ENCODE peak calls at places on chromosome 9, in four cellular contexts. One of them, this sample, is unnamed.

GRCh38 chr9:134533850-134534585 is 107.6 kb upstream of the COL5A1 start:
- DNase-seq in activated effector memory CD4-positive, alpha-beta T cell treated with Interleukin-2 at 50 U/mL for 16 hours: no peak
- DNase-seq in pons: peak
- DNase-seq in erythroblast: no peak
- DNase-seq in this sample: no peak

GRCh38 chr9:73714294-73714693 is 562.6 kb downstream of the ANXA1 start:
- DNase-seq in erythroblast: no peak
- DNase-seq in activated effector memory CD4-positive, alpha-beta T cell treated with Interleukin-2 at 50 U/mL for 16 hours: no peak
- DNase-seq in pons: no peak
- DNase-seq in this sample: no peak

GRCh38 chr9:5361326-5362005 is 21.8 kb upstream of the RLN1 start:
- DNase-seq in activated effector memory CD4-positive, alpha-beta T cell treated with Interleukin-2 at 50 U/mL for 16 hours: no peak
- DNase-seq in erythroblast: no peak
- DNase-seq in pons: no peak
- DNase-seq in this sample: no peak

GRCh38 chr9:132905726-132906125 is 27.0 kb downstream of the SPACA9 start:
- DNase-seq in pons: no peak
- DNase-seq in erythroblast: no peak
- DNase-seq in activated effector memory CD4-positive, alpha-beta T cell treated with Interleukin-2 at 50 U/mL for 16 hours: no peak
- DNase-seq in this sample: no peak

GRCh38 chr9:123406691-123407536 is 50.9 kb downstream of the CRB2 start:
- DNase-seq in pons: no peak
- DNase-seq in erythroblast: no peak
- DNase-seq in activated effector memory CD4-positive, alpha-beta T cell treated with Interleukin-2 at 50 U/mL for 16 hours: no peak
- DNase-seq in this sample: no peak

GRCh38 chr9:33782395-33783152 is 12.8 kb upstream of the PRSS3 start:
- DNase-seq in activated effector memory CD4-positive, alpha-beta T cell treated with Interleukin-2 at 50 U/mL for 16 hours: no peak
- DNase-seq in pons: no peak
- DNase-seq in erythroblast: no peak
- DNase-seq in this sample: no peak

GRCh38 chr9:12191630-12192029 is 501.6 kb upstream of the TYRP1 start:
- DNase-seq in activated effector memory CD4-positive, alpha-beta T cell treated with Interleukin-2 at 50 U/mL for 16 hours: no peak
- DNase-seq in pons: no peak
- DNase-seq in erythroblast: no peak
- DNase-seq in this sample: no peak

GRCh38 chr9:88390371-88390990 is 2.2 kb downstream of the SPIN1 start:
- DNase-seq in pons: no peak
- DNase-seq in activated effector memory CD4-positive, alpha-beta T cell treated with Interleukin-2 at 50 U/mL for 16 hours: no peak
- DNase-seq in erythroblast: no peak
- DNase-seq in this sample: no peak

GRCh38 chr9:127390563-127390962 is 6.4 kb upstream of the SLC2A8 start:
- DNase-seq in activated effector memory CD4-positive, alpha-beta T cell treated with Interleukin-2 at 50 U/mL for 16 hours: no peak
- DNase-seq in erythroblast: no peak
- DNase-seq in pons: no peak
- DNase-seq in this sample: no peak

GRCh38 chr9:132677976-132678375 is 7.7 kb downstream of the GTF3C4 start:
- DNase-seq in activated effector memory CD4-positive, alpha-beta T cell treated with Interleukin-2 at 50 U/mL for 16 hours: no peak
- DNase-seq in pons: no peak
- DNase-seq in erythroblast: no peak
- DNase-seq in this sample: no peak

GRCh38 chr9:103533318-103533717 is 538.2 kb downstream of the CYLC2 start:
- DNase-seq in erythroblast: no peak
- DNase-seq in pons: no peak
- DNase-seq in activated effector memory CD4-positive, alpha-beta T cell treated with Interleukin-2 at 50 U/mL for 16 hours: no peak
- DNase-seq in this sample: no peak

GRCh38 chr9:90523953-90524352 is 118.7 kb downstream of the DIRAS2 start:
- DNase-seq in erythroblast: no peak
- DNase-seq in activated effector memory CD4-positive, alpha-beta T cell treated with Interleukin-2 at 50 U/mL for 16 hours: no peak
- DNase-seq in pons: no peak
- DNase-seq in this sample: no peak